ENCODE peak calls at places on chromosomes 5 and 9, in eight cellular contexts. B is natural killer cell, R is coronary artery, P is fibroblast of lung, Y is tibial artery, G is upper lobe of right lung, Z is body of pancreas, H is mammary epithelial cell. C is an unnamed sample.

GRCh38 chr5:171308453-171309275 is at the start of gene TLX3:
- DNase-seq in H (peak), B (no peak), Z (no peak), R (no peak), G (peak), P (peak), Y (no peak), C (no peak)

GRCh38 chr5:145056805-145057204 is 778.3 kb downstream of the PRELID2 start:
- DNase-seq in B (no peak), Y (no peak), H (peak), Z (no peak), P (peak), R (no peak), G (no peak), C (no peak)

GRCh38 chr5:122363623-122364022 is 51.6 kb downstream of the SNCAIP start:
- DNase-seq in Y (no peak), B (no peak), H (no peak), G (no peak), Z (no peak), P (no peak), R (no peak), C (no peak)

GRCh38 chr9:100425758-100426157 is 1.2 kb upstream of the MSANTD3 start:
- DNase-seq in H (peak), G (no peak), Y (no peak), Z (no peak), B (no peak), R (no peak), P (no peak), C (no peak)

GRCh38 chr5:52502591-52502990 is 285.1 kb upstream of the ITGA1 start:
- DNase-seq in B (no peak), H (no peak), Y (no peak), P (no peak), Z (no peak), G (no peak), R (no peak), C (no peak)

GRCh38 chr9:127559247-127559680 is 52.8 kb upstream of the STXBP1 start:
- DNase-seq in P (no peak), Y (no peak), H (no peak), R (no peak), G (no peak), Z (no peak), B (no peak), C (no peak)

GRCh38 chr9:86082870-86083269 is 16.5 kb downstream of the GOLM1 start:
- DNase-seq in R (no peak), G (no peak), H (no peak), B (no peak), Y (no peak), P (no peak), Z (no peak), C (no peak)

GRCh38 chr5:8695902-8696301 is 827.0 kb downstream of the MTRR start:
- DNase-seq in H (no peak), R (no peak), Y (no peak), B (no peak), G (no peak), P (no peak), Z (no peak), C (no peak)

GRCh38 chr9:109264865-109265532 is 55.9 kb downstream of the EPB41L4B start:
- DNase-seq in P (no peak), B (no peak), R (peak), Y (no peak), Z (peak), G (no peak), H (no peak), C (no peak)

GRCh38 chr5:38715671-38716070 is 130.1 kb upstream of the OSMR start:
- DNase-seq in P (no peak), H (peak), R (no peak), G (no peak), Y (no peak), Z (no peak), B (no peak), C (no peak)

GRCh38 chr9:22037954-22038690 is 29.0 kb upstream of the CDKN2B start:
- DNase-seq in B (no peak), R (no peak), Y (no peak), Z (no peak), H (peak), G (no peak), P (peak), C (no peak)

GRCh38 chr5:146825033-146825432 is 53.5 kb downstream of the PPP2R2B start:
- DNase-seq in Z (no peak), Y (no peak), B (no peak), R (no peak), G (no peak), P (peak), H (peak), C (peak)

GRCh38 chr9:12817702-12818101 is 42.9 kb downstream of the LURAP1L start:
- DNase-seq in B (no peak), Y (no peak), Z (peak), H (peak), P (peak), G (peak), R (no peak), C (no peak)

GRCh38 chr9:112041536-112042243 is 133.4 kb downstream of the SUSD1 start:
- DNase-seq in G (no peak), Y (no peak), P (peak), R (no peak), B (no peak), Z (peak), H (peak), C (no peak)

GRCh38 chr9:4933177-4933576 is 51.9 kb upstream of the JAK2 start:
- DNase-seq in Z (no peak), B (no peak), G (no peak), P (no peak), R (no peak), Y (no peak), H (peak), C (no peak)

GRCh38 chr9:89218040-89218928 is 39.7 kb upstream of the SHC3 start:
- DNase-seq in P (peak), R (no peak), Z (no peak), G (no peak), B (no peak), Y (no peak), H (no peak), C (no peak)

DNA sequence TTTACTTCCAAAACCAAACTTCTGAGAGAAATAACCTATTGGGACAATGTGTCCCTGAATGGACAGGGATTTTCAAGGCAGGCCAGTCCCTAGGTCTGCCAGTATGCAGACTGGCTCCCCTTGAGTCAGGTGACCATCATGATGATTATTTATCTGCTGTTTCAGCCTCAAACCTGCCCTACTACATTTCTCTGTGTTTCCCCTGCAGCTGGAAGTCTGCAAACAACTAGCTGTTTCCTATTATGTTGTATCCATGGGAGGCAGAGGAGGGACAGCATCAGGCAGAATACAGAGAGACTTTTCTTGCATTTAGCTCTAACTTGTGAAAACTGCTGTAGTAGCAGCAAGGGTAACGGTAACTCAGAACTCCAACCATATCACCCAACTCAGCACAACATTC is 36.2 kb upstream of the IFNK start:
- DNase-seq in Y (no peak), Z (no peak), B (no peak), R (no peak), G (no peak), H (no peak), P (no peak), C (no peak)
- TF ChIP-seq CTCF in Y (no peak), Z (no peak), B (no peak), R (no peak), G (no peak), H (no peak), P (no peak), C (no peak)

DNA sequence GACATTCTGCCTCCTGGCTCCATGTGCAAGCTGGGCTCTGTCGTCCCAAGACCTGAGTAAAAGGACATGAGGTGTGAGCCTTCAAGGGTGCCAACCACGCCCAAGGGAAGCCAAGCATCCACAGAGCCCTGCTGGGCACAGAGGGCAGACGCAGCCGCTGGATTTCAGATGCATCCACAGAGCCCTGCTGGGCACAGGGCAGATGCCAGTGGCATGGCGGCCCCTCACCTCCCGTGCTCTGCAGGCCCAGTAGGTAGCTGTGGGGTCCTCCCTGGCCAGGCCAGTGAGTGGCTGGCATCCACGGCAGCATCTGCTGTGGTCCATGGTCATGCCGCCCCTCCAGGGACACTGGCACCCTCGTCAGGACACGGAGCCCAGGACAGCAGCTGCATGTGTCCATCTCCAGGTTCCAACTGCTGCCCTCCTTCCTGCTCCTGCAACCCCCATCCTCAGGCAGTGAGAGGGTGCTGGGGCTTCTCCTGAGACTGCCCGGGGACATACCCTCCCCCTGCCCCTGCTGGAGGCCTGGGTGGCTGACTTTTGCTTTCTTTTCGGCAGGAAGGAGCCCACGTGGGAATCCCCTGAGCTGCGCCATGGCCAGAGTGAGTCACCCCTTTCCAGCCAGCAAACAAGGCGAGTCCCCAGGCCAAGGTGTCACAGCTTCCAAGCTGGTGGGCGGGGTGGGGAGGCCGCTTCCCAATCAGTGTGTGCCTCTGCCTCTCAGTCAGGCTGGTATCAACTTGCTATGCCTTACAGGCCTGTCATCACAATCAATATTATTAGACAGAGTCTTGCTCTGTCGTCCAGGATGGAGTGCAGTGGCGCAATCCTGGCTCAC is 4.0 kb upstream of the TRAF2 start:
- DNase-seq in P (peak), H (peak), Z (peak), B (peak), Y (no peak), R (no peak), G (no peak), C (peak)
- TF ChIP-seq CTCF in P (no peak), H (no peak), Z (no peak), B (no peak), Y (no peak), R (no peak), G (no peak), C (peak)

GRCh38 chr5:162209005-162209605 is 141.5 kb downstream of the GABRG2 start:
- DNase-seq in R (no peak), P (no peak), Y (no peak), H (peak), G (no peak), Z (peak), B (no peak), C (peak)
- TF ChIP-seq CTCF in R (no peak), P (no peak), Y (peak), H (peak), G (peak), Z (peak), B (no peak), C (no peak)

GRCh38 chr9:6552033-6552737 is 93.3 kb downstream of the GLDC start:
- DNase-seq in P (peak), H (no peak), Y (no peak), Z (no peak), G (no peak), B (no peak), R (no peak), C (no peak)
- TF ChIP-seq CTCF in P (peak), H (no peak), Y (no peak), Z (no peak), G (no peak), B (no peak), R (no peak), C (no peak)

GRCh38 chr9:84424945-84425344 is 84.4 kb upstream of the SLC28A3 start:
- DNase-seq in Y (no peak), G (no peak), Z (no peak), H (no peak), R (no peak), P (no peak), B (no peak), C (no peak)

DNA sequence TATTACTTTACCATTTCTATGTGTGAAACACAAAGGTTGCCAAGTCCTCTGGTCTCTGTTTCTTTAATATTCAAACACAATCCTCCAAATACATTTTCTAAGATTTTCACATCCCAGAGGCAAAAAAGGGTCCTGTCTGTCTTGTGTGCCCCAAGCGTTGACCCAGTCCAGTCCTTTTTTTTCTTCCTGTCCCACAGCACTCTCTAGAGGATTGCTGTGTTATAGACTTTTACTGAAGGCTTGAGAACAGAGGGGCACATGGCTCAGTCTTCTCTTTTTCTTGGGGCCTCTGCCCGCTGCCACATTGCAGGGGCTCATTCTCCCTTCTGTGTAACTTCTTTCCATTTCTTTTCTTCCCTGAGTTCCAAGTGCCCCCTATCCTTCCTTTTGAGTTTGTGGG is 78.6 kb upstream of the SLC28A3 start:
- DNase-seq in G (no peak), Z (no peak), Y (no peak), B (no peak), H (no peak), P (no peak), R (peak), C (no peak)
- TF ChIP-seq CTCF in G (no peak), Z (peak), Y (no peak), B (peak), H (no peak), P (no peak), R (no peak), C (no peak)

DNA sequence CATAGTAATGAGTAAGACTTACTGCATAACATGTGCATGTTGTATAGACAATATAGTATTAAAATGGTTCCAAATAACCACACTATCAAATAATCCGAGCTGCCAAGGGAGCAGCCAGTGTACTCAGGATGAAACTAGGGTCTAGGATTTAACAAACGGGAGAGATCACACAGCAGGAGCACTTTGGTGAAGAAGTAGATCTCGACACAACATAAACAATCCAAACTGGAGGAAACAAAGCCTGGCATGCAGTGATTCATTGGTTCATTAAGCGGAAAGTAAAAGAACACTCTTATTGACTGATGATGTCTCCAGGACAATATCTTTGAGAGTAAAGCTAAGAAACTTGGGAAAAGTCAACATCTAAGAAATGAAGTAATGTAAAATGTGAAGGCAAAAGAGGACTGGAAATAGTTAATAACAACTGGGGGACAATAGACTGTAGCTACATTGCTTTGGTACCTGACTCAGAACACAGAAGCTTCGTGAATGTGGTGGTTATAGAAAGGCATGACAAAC is 1478.3 kb upstream of the CDH9 start:
- DNase-seq in P (no peak), R (no peak), G (no peak), B (no peak), Z (no peak), H (no peak), Y (no peak), C (no peak)
- TF ChIP-seq CTCF in P (no peak), R (no peak), G (no peak), B (no peak), Z (no peak), H (no peak), Y (no peak), C (no peak)

GRCh38 chr9:119372951-119373350 is 3.7 kb upstream of the BRINP1 start:
- DNase-seq in G (no peak), H (no peak), P (no peak), Y (no peak), R (no peak), Z (no peak), B (no peak), C (no peak)

GRCh38 chr9:119370816-119371215 is 1.6 kb upstream of the BRINP1 start:
- DNase-seq in B (no peak), Z (peak), Y (no peak), P (peak), G (peak), R (no peak), H (peak), C (peak)

DNA sequence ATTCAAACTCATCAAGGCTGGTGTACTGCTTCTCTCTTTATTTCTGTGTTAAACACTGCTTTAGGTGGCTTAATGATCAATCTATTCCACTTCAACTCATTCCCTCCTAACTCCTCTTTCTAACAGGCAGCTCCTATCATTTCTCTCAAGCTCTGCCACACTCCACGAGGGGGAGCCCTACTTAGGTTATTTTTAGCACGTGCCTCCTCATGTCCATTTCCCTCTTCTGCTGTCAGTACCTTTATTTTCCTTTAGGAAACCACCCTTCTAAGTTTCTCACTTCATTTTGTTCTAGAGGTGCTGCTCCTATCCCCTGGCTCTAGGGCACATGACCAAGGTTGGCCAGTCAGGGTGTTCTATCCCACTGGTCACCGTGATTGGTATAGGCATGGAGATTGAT is 6.7 kb upstream of the BRINP1 start:
- DNase-seq in P (no peak), Y (no peak), Z (no peak), H (peak), G (no peak), R (no peak), B (no peak), C (peak)
- TF ChIP-seq CTCF in P (no peak), Y (no peak), Z (no peak), H (peak), G (no peak), R (no peak), B (no peak), C (peak)

DNA sequence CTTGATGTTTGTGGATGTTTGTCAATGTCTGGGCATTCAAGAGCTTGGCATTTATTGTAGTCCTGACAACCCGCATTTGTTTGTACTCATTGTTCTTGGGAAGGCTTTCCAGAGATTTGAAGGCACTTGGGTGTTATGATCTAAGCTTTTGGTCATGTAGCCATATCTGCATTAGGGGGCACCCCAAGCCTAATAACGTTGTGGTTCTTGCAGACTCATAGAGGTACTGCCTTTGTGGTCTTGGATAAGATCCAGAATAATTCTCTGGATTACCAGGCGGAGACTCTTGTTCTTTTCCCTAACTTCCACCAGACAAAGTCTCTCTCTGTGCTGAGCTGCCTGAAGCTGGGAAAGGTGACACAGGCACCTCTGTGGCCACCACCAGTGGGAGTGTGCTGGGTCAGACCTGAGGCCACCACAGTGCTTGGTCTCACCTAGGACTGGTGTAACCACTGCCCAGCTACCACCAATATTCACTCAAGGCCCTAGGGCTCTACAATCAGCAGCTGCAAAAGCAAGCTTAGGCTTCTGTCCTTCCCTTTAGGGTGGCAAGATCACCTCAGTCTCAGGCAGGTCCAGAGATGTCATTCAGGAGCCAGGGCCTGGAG is 144.4 kb upstream of the TAS2R1 start:
- DNase-seq in Y (no peak), R (no peak), G (no peak), H (peak), B (no peak), Z (no peak), P (peak), C (no peak)
- TF ChIP-seq CTCF in Y (no peak), R (no peak), G (no peak), H (no peak), B (no peak), Z (no peak), P (peak), C (no peak)